ENCODE peak calls at places on chromosomes 13 and 19, in ten cellular contexts. U is activated CD8-positive, alpha-beta memory T cell treated with anti-CD3 and anti-CD28 coated beads for 4 hours; X is CD4-positive, alpha-beta T cell; K is HuH-7.5; C is activated T-cell treated with anti-CD3 and anti-CD28 coated beads, Interleukin-2, amount 50 U/mL, for 1 hour; L is ecto neural progenitor cell; B is posterior vena cava; R is neural crest cell; V is cardiac fibroblast; W is stimulated activated CD4-positive, alpha-beta T cell treated with anti-CD3 and anti-CD28 coated beads, Interleukin-4, amount 100 ng/mL, for 48 hours. Z is an unnamed sample.

GRCh38 chr19:33394006-33394722 is 20.7 kb downstream of the CEBPG start:
- DNase-seq in W (no peak), L (no peak), V (peak), K (no peak), X (no peak), B (peak), C (no peak), R (no peak), U (no peak), Z (no peak)

GRCh38 chr19:4175669-4175931 is 6.8 kb downstream of the SIRT6 start:
- DNase-seq in R (no peak), W (no peak), B (no peak), K (no peak), X (no peak), L (no peak), V (no peak), C (no peak), U (no peak), Z (no peak)

GRCh38 chr19:16898306-16899015 is 9.7 kb downstream of the F2RL3 start:
- DNase-seq in K (no peak), L (no peak), B (no peak), C (no peak), X (no peak), U (no peak), W (no peak), V (no peak), R (no peak), Z (no peak)

GRCh38 chr19:58097349-58097748 is 682 bp downstream of the ZSCAN18 start:
- DNase-seq in X (no peak), R (no peak), B (no peak), W (no peak), U (no peak), K (no peak), L (no peak), V (no peak), C (no peak), Z (no peak)

GRCh38 chr13:105087941-105088340 is 1447.5 kb downstream of the EFNB2 start:
- DNase-seq in R (no peak), L (peak), C (no peak), B (no peak), W (no peak), X (no peak), V (no peak), K (no peak), U (no peak), Z (no peak)

GRCh38 chr19:17332677-17333581 is 1.7 kb downstream of the ANO8 start:
- DNase-seq in W (no peak), C (no peak), L (peak), V (peak), U (no peak), X (no peak), B (no peak), K (peak), R (no peak), Z (no peak)

GRCh38 chr13:109730832-109731335 is 55.5 kb downstream of the IRS2 start:
- DNase-seq in U (no peak), L (no peak), C (no peak), K (no peak), R (no peak), V (no peak), W (no peak), B (no peak), X (no peak), Z (no peak)

GRCh38 chr13:23381877-23382276 is 51.6 kb downstream of the SACS start:
- DNase-seq in U (no peak), K (no peak), R (no peak), C (no peak), W (no peak), B (no peak), L (no peak), X (no peak), V (no peak), Z (no peak)

GRCh38 chr13:47241446-47241845 is 344.6 kb upstream of the HTR2A start:
- DNase-seq in R (no peak), V (no peak), U (no peak), B (no peak), X (no peak), K (no peak), C (no peak), L (no peak), W (no peak), Z (no peak)

GRCh38 chr13:40993119-40993518 is 26.0 kb downstream of the ELF1 start:
- DNase-seq in V (peak), C (no peak), U (no peak), R (no peak), K (no peak), L (no peak), B (no peak), W (no peak), X (no peak), Z (no peak)

GRCh38 chr13:22000191-22000590 is 329.3 kb downstream of the FGF9 start:
- DNase-seq in K (no peak), W (no peak), L (no peak), R (no peak), X (no peak), U (no peak), C (no peak), V (no peak), B (no peak), Z (no peak)

GRCh38 chr13:72850959-72851677 is 69.2 kb downstream of the PIBF1 start:
- DNase-seq in C (no peak), R (no peak), K (no peak), L (no peak), U (no peak), V (no peak), B (no peak), W (no peak), X (no peak), Z (no peak)

GRCh38 chr19:6679139-6679538 is 9.2 kb upstream of the TNFSF14 start:
- DNase-seq in W (no peak), B (no peak), K (no peak), R (no peak), X (no peak), U (no peak), L (no peak), V (no peak), C (no peak), Z (no peak)

GRCh38 chr19:18112989-18113478 is 15.5 kb downstream of the MAST3 start:
- DNase-seq in R (peak), W (peak), B (peak), L (peak), C (peak), X (peak), K (peak), U (peak), V (peak), Z (peak)

GRCh38 chr13:111337206-111337605 is 16.8 kb downstream of the TEX29 start:
- DNase-seq in K (no peak), C (no peak), W (no peak), B (no peak), V (peak), U (no peak), R (no peak), X (no peak), L (peak), Z (no peak)

GRCh38 chr13:77415253-77416127 is 88.6 kb upstream of the MYCBP2 start:
- DNase-seq in V (no peak), X (no peak), L (no peak), U (no peak), R (no peak), C (no peak), W (no peak), K (no peak), B (no peak), Z (no peak)

GRCh38 chr19:33795370-33796163 is 1.1 kb upstream of the KCTD15 start:
- DNase-seq in C (peak), V (peak), U (no peak), L (peak), X (no peak), R (peak), K (peak), B (peak), W (peak), Z (peak)

GRCh38 chr19:39502640-39503417 is 4.1 kb downstream of the DLL3 start:
- DNase-seq in W (peak), C (peak), U (peak), V (peak), K (peak), L (peak), X (peak), R (peak), B (peak), Z (peak)

GRCh38 chr19:41238244-41238643 is 19.2 kb downstream of the AXL start:
- DNase-seq in K (no peak), L (no peak), U (no peak), R (no peak), X (no peak), W (no peak), C (no peak), B (no peak), V (no peak), Z (no peak)

GRCh38 chr13:22061806-22062391 is 391.0 kb downstream of the FGF9 start:
- DNase-seq in W (no peak), R (no peak), L (no peak), B (no peak), V (no peak), U (no peak), C (peak), K (no peak), X (peak), Z (no peak)

GRCh38 chr13:78625384-78625783 is 22.0 kb upstream of the POU4F1 start:
- DNase-seq in W (no peak), L (no peak), V (no peak), C (no peak), K (no peak), B (no peak), X (no peak), U (no peak), R (no peak), Z (no peak)